ENCODE peak calls at places on chromosomes 7 and 10, in six cellular contexts. L, P, F, E, Y and N are unnamed samples.

GRCh38 chr7:333399-333776 is 43.4 kb downstream of the FOXL3 start:
- DNase-seq in P (no peak), F (peak), E (no peak), Y (no peak), L (no peak), N (no peak)

GRCh38 chr10:132500781-132501415 is 36.7 kb upstream of the INPP5A start:
- DNase-seq in L (no peak), Y (no peak), F (no peak), P (no peak), E (no peak), N (no peak)

GRCh38 chr10:80277567-80278250 is 11.7 kb downstream of the MAT1A start:
- DNase-seq in Y (no peak), P (no peak), F (no peak), L (no peak), E (no peak), N (no peak)

GRCh38 chr7:131648491-131648890 is 92.1 kb upstream of the PODXL start:
- DNase-seq in P (no peak), E (no peak), L (no peak), Y (no peak), F (no peak), N (peak)

GRCh38 chr7:150860291-150860977 is 8.1 kb downstream of the AOC1 start:
- DNase-seq in Y (no peak), E (no peak), F (no peak), L (no peak), P (peak), N (peak)

GRCh38 chr10:88897019-88897853 is 17.2 kb downstream of the STAMBPL1 start:
- DNase-seq in Y (peak), P (no peak), F (no peak), L (no peak), E (no peak), N (no peak)

GRCh38 chr7:148738737-148739535 is 40.2 kb downstream of the CUL1 start:
- DNase-seq in L (no peak), F (no peak), E (no peak), P (no peak), Y (no peak), N (no peak)

GRCh38 chr10:79405995-79406515 is 39.4 kb downstream of the ZCCHC24 start:
- DNase-seq in Y (no peak), P (no peak), L (no peak), E (no peak), F (no peak), N (peak)

GRCh38 chr7:76069238-76069638 is 21.3 kb downstream of the MDH2 start:
- DNase-seq in Y (no peak), L (no peak), E (no peak), P (peak), F (peak), N (peak)

GRCh38 chr7:113289140-113289740 is 170.9 kb upstream of the SMIM30 start:
- DNase-seq in F (no peak), E (no peak), Y (no peak), P (no peak), L (no peak), N (no peak)